ENCODE peak calls at places on chromosomes 1 and 21, in five cellular contexts. One of them, this sample, is unnamed.

GRCh38 chr1:108561145-108561458 is 1.2 kb downstream of the EEIG2 start:
- DNase-seq in K562: peak
- DNase-seq in H1: no peak
- DNase-seq in HepG2: no peak
- DNase-seq in GM12878: no peak
- DNase-seq in this sample: no peak

GRCh38 chr1:47555307-47555706 is 117.5 kb downstream of the FOXD2 start:
- DNase-seq in GM12878: no peak
- DNase-seq in HepG2: no peak
- DNase-seq in K562: no peak
- DNase-seq in H1: no peak
- DNase-seq in this sample: peak

GRCh38 chr1:115329965-115330364 is 8.1 kb downstream of the NGF start:
- DNase-seq in GM12878: no peak
- DNase-seq in HepG2: no peak
- DNase-seq in H1: no peak
- DNase-seq in K562: no peak
- DNase-seq in this sample: no peak

GRCh38 chr1:248858096-248858890 is 592 bp downstream of the ZNF692 start:
- DNase-seq in HepG2: peak
- DNase-seq in K562: peak
- DNase-seq in GM12878: no peak
- DNase-seq in H1: peak
- DNase-seq in this sample: peak

GRCh38 chr1:28601696-28602095 is 9.6 kb downstream of the RAB42 start:
- DNase-seq in K562: no peak
- DNase-seq in HepG2: no peak
- DNase-seq in H1: no peak
- DNase-seq in GM12878: no peak
- DNase-seq in this sample: peak

GRCh38 chr1:88104234-88104633 is 579.8 kb upstream of the PKN2 start:
- DNase-seq in K562: no peak
- DNase-seq in H1: no peak
- DNase-seq in GM12878: no peak
- DNase-seq in HepG2: no peak
- DNase-seq in this sample: no peak

GRCh38 chr1:53642215-53642555 is 96.8 kb downstream of the GLIS1 start:
- DNase-seq in H1: no peak
- DNase-seq in HepG2: no peak
- DNase-seq in K562: no peak
- DNase-seq in GM12878: no peak
- DNase-seq in this sample: no peak

GRCh38 chr1:69263982-69264381 is 303.7 kb upstream of the LRRC7 start:
- DNase-seq in GM12878: no peak
- DNase-seq in K562: no peak
- DNase-seq in HepG2: no peak
- DNase-seq in H1: no peak
- DNase-seq in this sample: no peak

GRCh38 chr1:188590641-188591040 is 1761.9 kb downstream of the PLA2G4A start:
- DNase-seq in HepG2: no peak
- DNase-seq in K562: no peak
- DNase-seq in GM12878: no peak
- DNase-seq in H1: no peak
- DNase-seq in this sample: no peak

GRCh38 chr21:19684328-19684727 is 1280.7 kb upstream of the TMPRSS15 start:
- DNase-seq in HepG2: no peak
- DNase-seq in K562: no peak
- DNase-seq in GM12878: no peak
- DNase-seq in H1: no peak
- DNase-seq in this sample: no peak

GRCh38 chr1:53254011-53254640 is 15.8 kb upstream of the MAGOH start:
- DNase-seq in GM12878: no peak
- DNase-seq in K562: no peak
- DNase-seq in H1: no peak
- DNase-seq in HepG2: no peak
- DNase-seq in this sample: no peak

GRCh38 chr1:230139741-230140140 is 72.7 kb downstream of the GALNT2 start:
- DNase-seq in H1: no peak
- DNase-seq in K562: no peak
- DNase-seq in GM12878: no peak
- DNase-seq in HepG2: no peak
- DNase-seq in this sample: no peak

GRCh38 chr1:207831517-207832327 is 79.2 kb downstream of the CD34 start:
- DNase-seq in HepG2: no peak
- DNase-seq in GM12878: peak
- DNase-seq in H1: no peak
- DNase-seq in K562: no peak
- DNase-seq in this sample: no peak

GRCh38 chr1:241485554-241485992 is 34.0 kb downstream of the FH start:
- DNase-seq in H1: no peak
- DNase-seq in K562: peak
- DNase-seq in HepG2: peak
- DNase-seq in GM12878: peak
- DNase-seq in this sample: peak

GRCh38 chr1:91165033-91165654 is 143.3 kb upstream of the ZNF644 start:
- DNase-seq in HepG2: peak
- DNase-seq in GM12878: peak
- DNase-seq in K562: peak
- DNase-seq in H1: peak
- DNase-seq in this sample: peak

GRCh38 chr1:100075773-100076172 is 57.0 kb downstream of the SASS6 start:
- DNase-seq in K562: no peak
- DNase-seq in H1: no peak
- DNase-seq in HepG2: no peak
- DNase-seq in GM12878: peak
- DNase-seq in this sample: no peak

GRCh38 chr1:202439308-202439707 is 90.8 kb downstream of the PPP1R12B start:
- DNase-seq in HepG2: no peak
- DNase-seq in K562: no peak
- DNase-seq in H1: no peak
- DNase-seq in GM12878: no peak
- DNase-seq in this sample: no peak

GRCh38 chr1:37817481-37817880 is 9.5 kb upstream of the YRDC start:
- DNase-seq in HepG2: no peak
- DNase-seq in K562: no peak
- DNase-seq in GM12878: no peak
- DNase-seq in H1: no peak
- DNase-seq in this sample: no peak

GRCh38 chr1:52579415-52579814 is 22.8 kb upstream of the GPX7 start:
- DNase-seq in HepG2: peak
- DNase-seq in K562: no peak
- DNase-seq in GM12878: no peak
- DNase-seq in H1: no peak
- DNase-seq in this sample: no peak

GRCh38 chr1:30760596-30761311 is 3.2 kb upstream of the LAPTM5 start:
- DNase-seq in HepG2: no peak
- DNase-seq in GM12878: no peak
- DNase-seq in K562: no peak
- DNase-seq in H1: no peak
- DNase-seq in this sample: no peak

GRCh38 chr1:19605884-19606442 is 38.1 kb upstream of the NBL1 start:
- DNase-seq in GM12878: no peak
- DNase-seq in H1: no peak
- DNase-seq in HepG2: no peak
- DNase-seq in K562: no peak
- DNase-seq in this sample: no peak

GRCh38 chr1:192311281-192311680 is 5.5 kb upstream of the RGS21 start:
- DNase-seq in HepG2: peak
- DNase-seq in GM12878: no peak
- DNase-seq in K562: no peak
- DNase-seq in H1: no peak
- DNase-seq in this sample: peak

GRCh38 chr1:26126321-26127084 is 14.9 kb downstream of the PDIK1L start:
- DNase-seq in HepG2: no peak
- DNase-seq in H1: peak
- DNase-seq in K562: peak
- DNase-seq in GM12878: no peak
- DNase-seq in this sample: no peak

DNA sequence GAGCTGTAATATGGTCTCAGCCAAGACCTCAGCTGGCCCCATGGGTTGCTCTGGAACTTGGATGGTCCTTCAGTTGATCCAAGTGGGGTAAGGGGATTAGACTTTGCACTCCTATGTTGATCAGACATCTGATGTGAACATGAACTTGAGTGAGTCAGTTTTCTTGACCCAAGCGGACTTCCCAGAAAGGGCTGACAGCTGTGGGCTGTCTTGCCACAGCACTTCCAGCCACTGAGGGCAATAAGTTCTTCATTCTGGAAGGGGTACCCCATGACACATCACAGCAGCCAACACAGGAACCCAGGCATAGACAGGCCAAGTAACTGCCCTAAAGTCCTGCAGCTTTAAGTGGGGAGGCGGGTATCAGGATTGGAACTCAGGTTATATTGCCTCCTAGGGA is 93.9 kb upstream of the USP24 start:
- DNase-seq in HepG2: no peak
- DNase-seq in H1: no peak
- DNase-seq in K562: no peak
- DNase-seq in GM12878: no peak
- DNase-seq in this sample: no peak
- TF ChIP-seq SRF in HepG2: no peak
- TF ChIP-seq SRF in H1: no peak
- TF ChIP-seq SRF in K562: no peak
- TF ChIP-seq SRF in GM12878: no peak
- TF ChIP-seq SRF in this sample: no peak

DNA sequence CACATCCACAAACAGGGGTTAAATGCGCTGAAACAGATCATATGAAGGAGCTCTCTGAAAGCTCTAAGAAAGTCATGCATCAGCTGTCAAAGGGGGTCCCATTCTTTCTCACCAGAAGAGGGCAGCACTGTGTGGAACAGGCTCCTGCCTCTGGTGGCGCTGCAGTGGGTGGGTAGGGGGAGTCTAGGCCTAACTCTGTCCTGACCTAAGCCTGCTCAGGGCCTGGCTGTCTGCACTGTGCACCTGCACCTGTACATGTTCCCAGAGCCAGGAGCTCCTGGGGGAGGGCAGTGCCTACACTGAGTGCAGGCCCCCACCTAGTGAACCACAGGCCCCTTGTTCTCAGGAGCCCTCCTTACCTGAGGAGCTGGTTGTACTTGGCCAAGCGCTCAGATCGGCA is 16.0 kb downstream of the ENO1 start:
- DNase-seq in K562: peak
- DNase-seq in H1: peak
- DNase-seq in HepG2: no peak
- DNase-seq in GM12878: no peak
- DNase-seq in this sample: no peak
- TF ChIP-seq SRF in K562: no peak
- TF ChIP-seq SRF in H1: no peak
- TF ChIP-seq SRF in HepG2: no peak
- TF ChIP-seq SRF in GM12878: no peak
- TF ChIP-seq SRF in this sample: no peak

GRCh38 chr1:93235261-93235660 is 54.7 kb downstream of the CCDC18 start:
- DNase-seq in K562: no peak
- DNase-seq in GM12878: no peak
- DNase-seq in HepG2: no peak
- DNase-seq in H1: no peak
- DNase-seq in this sample: no peak
- TF ChIP-seq SRF in K562: no peak
- TF ChIP-seq SRF in GM12878: no peak
- TF ChIP-seq SRF in HepG2: no peak
- TF ChIP-seq SRF in H1: no peak
- TF ChIP-seq SRF in this sample: no peak

GRCh38 chr1:219927298-219927955 is 930 bp downstream of the SLC30A10 start:
- DNase-seq in H1: peak
- DNase-seq in GM12878: no peak
- DNase-seq in HepG2: no peak
- DNase-seq in K562: no peak
- DNase-seq in this sample: no peak

GRCh38 chr1:219926363-219926998 is 1.9 kb downstream of the SLC30A10 start:
- DNase-seq in K562: peak
- DNase-seq in HepG2: peak
- DNase-seq in H1: no peak
- DNase-seq in GM12878: no peak
- DNase-seq in this sample: no peak

GRCh38 chr1:219931033-219931432 is 2.7 kb upstream of the SLC30A10 start:
- DNase-seq in K562: no peak
- DNase-seq in H1: peak
- DNase-seq in HepG2: no peak
- DNase-seq in GM12878: no peak
- DNase-seq in this sample: no peak

GRCh38 chr1:219928791-219929118 is 398 bp upstream of the SLC30A10 start:
- DNase-seq in GM12878: no peak
- DNase-seq in K562: no peak
- DNase-seq in HepG2: no peak
- DNase-seq in H1: no peak
- DNase-seq in this sample: no peak

GRCh38 chr1:219927956-219928790 is at the start of gene SLC30A10:
- DNase-seq in K562: peak
- DNase-seq in H1: peak
- DNase-seq in GM12878: no peak
- DNase-seq in HepG2: peak
- DNase-seq in this sample: no peak
- TF ChIP-seq SRF in K562: no peak
- TF ChIP-seq SRF in H1: no peak
- TF ChIP-seq SRF in GM12878: no peak
- TF ChIP-seq SRF in HepG2: no peak
- TF ChIP-seq SRF in this sample: no peak

GRCh38 chr21:44513389-44514217 is 26.4 kb downstream of the KRTAP10-1 start:
- DNase-seq in K562: no peak
- DNase-seq in HepG2: no peak
- DNase-seq in GM12878: no peak
- DNase-seq in H1: no peak
- DNase-seq in this sample: no peak
- TF ChIP-seq SRF in K562: no peak
- TF ChIP-seq SRF in HepG2: no peak
- TF ChIP-seq SRF in GM12878: no peak
- TF ChIP-seq SRF in H1: no peak
- TF ChIP-seq SRF in this sample: no peak

GRCh38 chr1:204989266-204990058 is 53.5 kb upstream of the CNTN2 start:
- DNase-seq in K562: peak
- DNase-seq in GM12878: no peak
- DNase-seq in H1: peak
- DNase-seq in HepG2: peak
- DNase-seq in this sample: peak
- TF ChIP-seq SRF in K562: no peak
- TF ChIP-seq SRF in GM12878: no peak
- TF ChIP-seq SRF in H1: no peak
- TF ChIP-seq SRF in HepG2: no peak
- TF ChIP-seq SRF in this sample: no peak

This sample was measured in HCT116.